ENCODE peak calls at places on chromosomes 3 and 15, in ten cellular contexts. D is BJ; B is GM12878; F is CD8-positive, alpha-beta memory T cell; Q is CD4-positive, alpha-beta memory T cell; M is NT2/D1; R is colonic mucosa; G is HepG2; W is mammary epithelial cell; A is sigmoid colon. P is an unnamed sample. For H3K27me3 and H3K36me3, the result is how much of the 10 kb centered on the place peaks cover.

GRCh38 chr3:61853912-61854311 is 292.5 kb downstream of the PTPRG start:
- DNase-seq in M (no peak), G (no peak), W (no peak), D (no peak), A (no peak), B (no peak), F (no peak), Q (no peak), R (no peak), P (no peak)

GRCh38 chr3:115092220-115092791 is 54.8 kb downstream of the ZBTB20 start:
- DNase-seq in G (peak), F (peak), R (peak), M (peak), W (peak), B (peak), A (peak), D (no peak), Q (peak), P (no peak)

GRCh38 chr15:101531170-101531569 is 41.7 kb upstream of the PCSK6 start:
- DNase-seq in R (no peak), Q (no peak), B (no peak), A (no peak), D (no peak), G (no peak), W (no peak), F (no peak), M (no peak), P (no peak)

GRCh38 chr3:146664403-146664802 is 59.3 kb upstream of the PLSCR5 start:
- DNase-seq in W (no peak), D (no peak), F (no peak), A (no peak), M (no peak), Q (no peak), G (no peak), B (no peak), R (no peak), P (no peak)

GRCh38 chr3:69712244-69712643 is 27.0 kb upstream of the MITF start:
- DNase-seq in F (no peak), B (no peak), D (no peak), G (no peak), R (no peak), W (no peak), M (no peak), Q (no peak), A (no peak), P (no peak)

GRCh38 chr3:12470111-12470510 is 14.2 kb upstream of the TSEN2 start:
- DNase-seq in M (no peak), Q (no peak), R (no peak), F (no peak), W (peak), B (no peak), A (no peak), G (no peak), D (no peak), P (no peak)

GRCh38 chr15:59388670-59389069 is 16.0 kb upstream of the MYO1E start:
- DNase-seq in G (no peak), B (no peak), F (no peak), W (no peak), D (no peak), Q (no peak), A (no peak), M (no peak), R (no peak), P (no peak)

GRCh38 chr3:147699175-147699838 is 290.1 kb downstream of the ZIC1 start:
- DNase-seq in B (no peak), Q (no peak), A (no peak), R (no peak), W (peak), G (no peak), F (no peak), M (no peak), D (peak), P (no peak)

GRCh38 chr15:95025924-95026728 is 794.8 kb downstream of the MCTP2 start:
- DNase-seq in B (no peak), M (no peak), R (peak), Q (no peak), A (peak), F (no peak), G (no peak), D (no peak), W (peak), P (no peak)

GRCh38 chr3:72692959-72693518 is 155.2 kb downstream of the SHQ1 start:
- DNase-seq in Q (no peak), W (no peak), A (no peak), M (no peak), F (no peak), B (no peak), D (no peak), G (no peak), R (no peak), P (no peak)

GRCh38 chr15:28132524-28133275 is 33.6 kb upstream of the OCA2 start:
- DNase-seq in M (no peak), W (no peak), R (no peak), Q (no peak), F (no peak), G (no peak), B (no peak), D (no peak), A (no peak), P (no peak)

GRCh38 chr3:196654691-196655090 is 15.2 kb downstream of the NRROS start:
- DNase-seq in M (no peak), B (no peak), R (no peak), W (peak), A (no peak), F (no peak), G (no peak), Q (no peak), D (no peak), P (no peak)

GRCh38 chr3:20043398-20043797 is 3.2 kb downstream of the KAT2B start:
- DNase-seq in R (peak), G (no peak), F (peak), W (no peak), A (peak), B (no peak), M (no peak), Q (peak), D (no peak), P (peak)

GRCh38 chr15:87672309-87672897 is 584.1 kb downstream of the NTRK3 start:
- DNase-seq in R (no peak), A (no peak), M (peak), W (peak), G (no peak), B (no peak), F (no peak), D (no peak), Q (no peak), P (no peak)

GRCh38 chr3:186109897-186110803 is 1.3 kb upstream of the ETV5 start:
- DNase-seq in F (peak), B (no peak), R (peak), Q (no peak), M (no peak), D (no peak), G (no peak), A (no peak), W (no peak), P (no peak)

GRCh38 chr15:25090073-25090733 is 135.4 kb downstream of the SNRPN start:
- DNase-seq in G (no peak), R (no peak), A (no peak), W (no peak), D (no peak), B (no peak), Q (no peak), F (no peak), M (no peak), P (peak)

GRCh38 chr3:139198929-139199328 is 144.9 kb upstream of the MRPS22 start:
- DNase-seq in M (no peak), A (no peak), W (peak), F (no peak), Q (no peak), D (no peak), B (no peak), G (no peak), R (no peak), P (no peak)

GRCh38 chr3:151217208-151217607 is 14.2 kb upstream of the GPR171 start:
- DNase-seq in A (no peak), G (no peak), D (no peak), W (no peak), Q (no peak), R (no peak), F (no peak), M (no peak), B (no peak), P (no peak)

GRCh38 chr3:133896002-133896761 is 500 bp upstream of the RAB6B start:
- DNase-seq in B (no peak), G (no peak), F (no peak), D (no peak), M (no peak), W (peak), R (no peak), A (no peak), Q (no peak), P (no peak)

GRCh38 chr15:49225572-49226281 is 55.7 kb downstream of the GALK2 start:
- DNase-seq in A (no peak), F (no peak), D (no peak), R (no peak), M (no peak), W (peak), G (no peak), B (no peak), Q (no peak), P (no peak)

GRCh38 chr3:64548200-64548889 is 139.5 kb downstream of the ADAMTS9 start:
- DNase-seq in R (peak), W (no peak), G (no peak), B (no peak), Q (no peak), A (peak), F (no peak), M (no peak), D (no peak), P (no peak)

GRCh38 chr3:193879864-193880242 is 256.1 kb upstream of the HES1 start:
- DNase-seq in W (no peak), M (no peak), D (no peak), G (no peak), F (no peak), A (no peak), R (no peak), Q (no peak), B (no peak), P (no peak)

GRCh38 chr3:183897606-183898384 is 13.1 kb upstream of the PARL start:
- DNase-seq in W (peak), A (no peak), F (no peak), Q (no peak), G (no peak), D (no peak), B (no peak), R (no peak), M (no peak), P (no peak)

GRCh38 chr3:473284-473800 is 276.8 kb downstream of the CHL1 start:
- DNase-seq in M (no peak), F (no peak), Q (no peak), G (no peak), A (no peak), W (no peak), B (no peak), R (no peak), D (no peak), P (no peak)

GRCh38 chr3:46422617-46423016 is 15.6 kb downstream of the CCRL2 start:
- DNase-seq in Q (no peak), B (no peak), R (no peak), A (no peak), M (no peak), G (no peak), D (no peak), W (peak), F (no peak), P (peak)

GRCh38 chr15:90143176-90143655 is 40.9 kb upstream of the IDH2 start:
- DNase-seq in Q (peak), M (peak), W (peak), A (peak), D (no peak), R (peak), F (peak), G (no peak), B (no peak), P (peak)

GRCh38 chr3:128180446-128180845 is 27.2 kb downstream of the EEFSEC start:
- DNase-seq in A (no peak), D (no peak), W (no peak), R (no peak), F (no peak), M (no peak), G (no peak), Q (no peak), B (no peak), P (no peak)

GRCh38 chr15:64586974-64587373 is 126.6 kb downstream of the ZNF609 start:
- DNase-seq in W (peak), G (no peak), D (no peak), F (no peak), Q (no peak), A (no peak), B (no peak), R (no peak), M (no peak), P (no peak)

GRCh38 chr3:155646554-155647189 is 98.2 kb downstream of the PLCH1 start:
- DNase-seq in F (no peak), W (no peak), B (no peak), G (peak), Q (no peak), D (no peak), M (no peak), R (no peak), A (no peak), P (no peak)

GRCh38 chr15:82848201-82848993 is 39.0 kb downstream of the WHAMM start:
- DNase-seq in R (no peak), D (no peak), W (no peak), G (no peak), M (no peak), A (no peak), Q (no peak), B (no peak), F (no peak), P (peak)

GRCh38 chr15:82849556-82850241 is 40.3 kb downstream of the WHAMM start:
- DNase-seq in R (peak), W (peak), G (peak), F (peak), M (peak), D (peak), Q (peak), A (peak), B (no peak), P (peak)

GRCh38 chr15:82846621-82847020 is 37.2 kb downstream of the WHAMM start:
- DNase-seq in M (no peak), Q (no peak), A (no peak), F (no peak), W (no peak), R (no peak), B (no peak), G (no peak), D (no peak), P (peak)

GRCh38 chr15:82845686-82846085 is 36.3 kb downstream of the WHAMM start:
- DNase-seq in D (no peak), W (no peak), G (no peak), A (no peak), F (no peak), R (no peak), B (no peak), Q (no peak), M (no peak), P (peak)

DNA sequence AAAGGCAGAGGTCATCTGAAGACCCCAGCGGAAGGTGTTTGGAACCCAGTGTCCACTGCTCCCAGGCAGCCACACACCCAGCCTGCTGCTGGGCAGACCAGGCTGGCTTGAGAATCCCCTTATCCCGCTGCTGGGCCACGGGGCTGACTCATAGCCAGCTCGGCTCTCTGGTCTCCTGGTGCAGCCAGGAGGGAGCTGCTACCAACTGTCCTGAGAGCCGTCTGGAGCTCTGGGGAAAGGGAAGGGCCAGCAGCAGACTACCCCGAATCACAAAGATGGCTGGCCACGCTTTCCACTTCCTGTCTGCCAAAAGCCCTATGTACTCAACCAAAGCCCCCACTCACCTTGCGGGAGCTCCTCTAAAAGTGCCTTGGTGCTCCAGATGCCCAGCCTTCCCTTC is 38.3 kb downstream of the WHAMM start:
- DNase-seq in Q (no peak), B (no peak), M (no peak), G (no peak), W (no peak), F (no peak), R (no peak), A (no peak), D (no peak), P (peak)
- H3K27me3 ChIP-seq in Q (under half), B (under half), M (under half), G (under half), W (under half), F (under half), R (under half), A (under half), D (under half), P (under half)

GRCh38 chr3:172303181-172303580 is 145.1 kb downstream of the GHSR start:
- DNase-seq in Q (no peak), F (no peak), D (no peak), B (no peak), R (no peak), A (no peak), M (no peak), W (no peak), G (no peak), P (no peak)
- H3K36me3 ChIP-seq in Q (under half), F (under half), D (under half), B (under half), R (under half), A (under half), M (under half), W (under half), G (under half), P (half or more)

GRCh38 chr15:66651198-66651597 is 50.8 kb upstream of the SMAD6 start:
- DNase-seq in G (no peak), F (no peak), W (no peak), R (no peak), D (no peak), M (no peak), Q (no peak), B (no peak), A (no peak), P (no peak)
- H3K27me3 ChIP-seq in G (under half), F (under half), W (under half), R (under half), D (under half), M (under half), Q (under half), B (under half), A (under half), P (under half)

GRCh38 chr3:121681792-121682191 is 21.1 kb upstream of the HCLS1 start:
- DNase-seq in W (no peak), F (no peak), D (no peak), Q (no peak), B (no peak), M (no peak), R (no peak), G (no peak), A (no peak), P (no peak)

GRCh38 chr3:121677141-121677540 is 16.4 kb upstream of the HCLS1 start:
- DNase-seq in D (no peak), W (no peak), R (no peak), Q (no peak), F (no peak), M (no peak), A (no peak), G (no peak), B (no peak), P (no peak)
- H3K36me3 ChIP-seq in D (under half), W (under half), R (under half), Q (under half), F (under half), M (half or more), A (half or more), G (under half), B (under half), P (half or more)

DNA sequence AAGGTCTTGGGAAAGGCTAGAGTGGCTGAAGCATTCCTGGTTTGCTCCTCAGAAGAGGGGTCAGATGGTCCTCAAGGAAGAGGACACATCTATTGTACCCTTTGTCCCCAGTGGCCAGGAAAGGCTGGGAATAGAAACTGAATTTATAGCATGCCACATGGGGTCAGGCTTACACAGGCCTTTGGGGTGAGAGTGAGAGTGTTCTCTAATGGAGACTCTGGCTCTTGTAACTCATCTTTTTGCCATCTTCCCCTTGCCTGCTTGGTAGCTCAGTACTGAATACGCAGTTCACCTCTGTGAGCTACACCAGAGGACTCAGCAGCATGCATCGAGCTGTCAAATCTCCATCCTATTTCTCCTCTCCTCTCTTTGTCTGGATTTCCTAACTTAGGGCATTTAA is 87.5 kb downstream of the ATP2B2 start:
- DNase-seq in D (no peak), M (no peak), F (no peak), A (no peak), B (no peak), R (no peak), Q (no peak), G (peak), W (no peak), P (no peak)
- H3K27me3 ChIP-seq in D (under half), M (under half), F (under half), A (under half), B (under half), R (under half), Q (under half), G (under half), W (under half), P (under half)

GRCh38 chr3:79767194-79767952 is 425 bp downstream of the ROBO1 start:
- DNase-seq in Q (no peak), A (no peak), D (no peak), B (no peak), W (no peak), G (no peak), M (no peak), F (no peak), R (no peak), P (no peak)
- H3K36me3 ChIP-seq in Q (under half), A (under half), D (under half), B (under half), W (under half), G (under half), M (under half), F (under half), R (under half), P (under half)

DNA sequence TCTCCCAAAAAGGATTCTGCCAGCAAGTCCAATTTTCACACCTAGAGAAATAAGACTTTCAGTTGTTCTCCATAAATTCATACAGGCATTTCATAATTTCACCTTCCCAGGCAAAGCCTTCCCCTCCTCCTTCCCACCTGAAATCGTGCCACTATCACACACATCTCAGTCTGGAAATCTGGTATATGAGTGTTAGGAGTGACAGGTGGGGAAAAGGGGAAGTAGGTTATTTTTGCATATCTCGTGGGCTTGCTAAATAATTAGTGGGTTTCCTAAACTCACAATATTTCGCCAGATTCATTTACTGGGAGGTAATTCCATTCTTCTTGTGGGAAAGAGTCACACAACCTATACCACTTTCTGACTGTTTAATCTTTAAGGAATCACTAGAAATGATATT is 7.4 kb downstream of the ALDH1A2 start:
- DNase-seq in D (no peak), F (no peak), Q (no peak), W (no peak), A (no peak), G (no peak), M (no peak), R (no peak), B (no peak), P (no peak)
- H3K27me3 ChIP-seq in D (under half), F (under half), Q (under half), W (under half), A (under half), G (under half), M (half or more), R (under half), B (under half), P (under half)

DNA sequence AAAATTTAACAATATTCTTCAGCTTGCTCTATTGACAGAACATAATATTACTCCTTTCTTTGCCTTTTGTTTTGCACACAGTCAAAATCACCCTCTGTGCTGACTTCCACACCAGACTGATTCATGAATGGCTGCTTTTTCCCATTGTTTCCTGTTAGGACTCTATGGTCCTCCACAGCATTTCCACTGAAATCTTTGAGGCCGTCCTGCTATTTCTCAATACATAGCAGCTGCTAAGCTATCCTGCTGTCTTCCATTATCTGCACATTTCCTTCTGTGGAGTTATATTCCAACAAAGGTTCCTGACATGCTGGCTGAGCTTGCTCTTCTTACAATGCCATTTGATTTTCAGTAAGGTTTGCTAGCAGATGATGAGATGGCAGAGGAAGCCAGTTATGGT is 153.3 kb downstream of the EPHA3 start:
- DNase-seq in B (no peak), Q (no peak), F (no peak), D (no peak), R (no peak), W (no peak), A (no peak), M (no peak), G (no peak), P (no peak)
- H3K36me3 ChIP-seq in B (under half), Q (under half), F (under half), D (under half), R (under half), W (under half), A (under half), M (under half), G (under half), P (under half)